ENCODE peak calls at places on chromosomes 16 and 17, in six cellular contexts. E is spleen, S is cardiac muscle cell, J is AG04450, X is IMR-90, R is right lobe of liver. D is an unnamed sample.

GRCh38 chr16:75379911-75380847 is 53.1 kb downstream of the CFDP1 start:
- DNase-seq in J (no peak), E (no peak), S (no peak), X (no peak), R (no peak), D (no peak)

GRCh38 chr17:31856750-31857149 is 2.3 kb downstream of the COPRS start:
- DNase-seq in R (no peak), J (no peak), S (no peak), E (no peak), X (no peak), D (no peak)

GRCh38 chr17:36941265-36942021 is 4.2 kb downstream of the LHX1 start:
- DNase-seq in J (no peak), R (no peak), X (no peak), E (no peak), S (no peak), D (no peak)

GRCh38 chr16:54066451-54067056 is 220.0 kb downstream of the IRX3 start:
- DNase-seq in X (peak; percentile 5), J (no peak), S (no peak), E (no peak), R (no peak), D (no peak)

GRCh38 chr16:49855822-49856740 is at the start of gene ZNF423:
- DNase-seq in E (no peak), R (peak; percentile 54), S (peak; percentile 66), X (no peak), J (no peak), D (peak; percentile 58)

GRCh38 chr16:88013091-88013609 is 61.9 kb downstream of the BANP start:
- DNase-seq in E (no peak), J (no peak), X (peak; percentile 11), R (peak; percentile 33), S (peak; percentile 40), D (peak; percentile 88)

GRCh38 chr17:15092762-15093161 is 172.4 kb downstream of the PMP22 start:
- DNase-seq in X (peak; percentile 28), R (no peak), E (no peak), J (no peak), S (no peak), D (no peak)

GRCh38 chr17:73476890-73477350 is 165.1 kb upstream of the CDC42EP4 start:
- DNase-seq in S (peak; percentile 63), J (no peak), R (no peak), E (no peak), X (no peak), D (no peak)

DNA sequence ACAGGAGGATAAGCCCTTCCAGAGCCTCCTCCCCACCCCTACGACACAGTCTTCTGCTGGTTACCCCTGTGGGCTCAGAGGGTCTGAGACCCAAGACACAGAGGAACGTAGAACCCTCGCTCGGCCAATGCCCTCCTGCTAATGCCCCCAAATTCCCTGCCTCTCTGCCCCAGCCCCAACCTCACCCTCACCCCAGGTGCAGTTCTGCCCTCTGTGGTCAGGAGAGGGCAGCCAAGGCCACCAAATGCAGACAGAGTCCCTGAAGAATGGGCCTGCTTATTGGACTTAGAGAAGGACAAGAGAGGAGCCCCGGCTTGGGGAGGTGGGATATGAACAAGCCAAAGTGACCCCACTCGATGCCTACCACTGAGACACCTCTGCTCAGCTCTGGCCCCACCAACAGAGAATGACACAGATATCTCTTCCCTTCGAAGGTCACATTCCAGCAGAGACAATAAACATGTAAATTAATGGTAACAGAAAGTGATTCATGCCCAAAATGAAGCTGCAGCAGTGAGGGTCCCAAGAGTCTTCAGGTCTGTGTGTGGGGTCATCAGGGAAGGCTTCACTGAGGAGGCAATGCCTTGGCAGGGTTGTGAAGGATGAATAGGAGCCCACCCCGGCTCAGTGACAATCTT is 80.9 kb upstream of the CCL1 start:
- DNase-seq in S (peak; percentile 21), R (no peak), J (no peak), E (peak; percentile 40), X (no peak), D (peak; percentile 4)
- TF ChIP-seq CTCF in S (no peak), R (peak; percentile 26), J (no peak), E (no peak), X (peak; percentile 6), D (no peak)

DNA sequence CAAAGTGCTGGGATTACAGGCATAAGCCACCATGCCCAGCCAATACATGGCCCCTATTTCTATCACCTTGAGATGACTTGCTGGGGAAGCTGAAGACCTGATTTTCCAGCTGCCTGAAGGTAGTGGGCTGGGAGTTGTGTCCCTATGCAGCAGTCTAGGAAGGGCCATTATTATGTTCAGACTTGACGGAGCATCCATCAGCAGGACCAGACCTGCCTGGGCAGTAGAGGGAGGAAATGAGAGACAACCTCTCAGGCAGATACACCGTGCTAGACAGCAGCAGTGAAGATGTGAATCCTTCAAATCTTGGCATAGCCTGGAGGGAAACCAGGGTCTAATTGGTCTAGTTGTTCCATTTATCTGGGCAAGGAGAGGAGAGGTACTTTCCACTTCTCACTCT is 35.6 kb upstream of the PHOSPHO1 start:
- DNase-seq in R (no peak), X (no peak), S (no peak), E (no peak), J (no peak), D (no peak)
- H3K9me3 ChIP-seq in R (no peaks in the 10 kb centered on the region), X (no peaks in the 10 kb centered on the region), S (no peaks in the 10 kb centered on the region), E (no peaks in the 10 kb centered on the region), J (no peaks in the 10 kb centered on the region), D (no peaks in the 10 kb centered on the region)

DNA sequence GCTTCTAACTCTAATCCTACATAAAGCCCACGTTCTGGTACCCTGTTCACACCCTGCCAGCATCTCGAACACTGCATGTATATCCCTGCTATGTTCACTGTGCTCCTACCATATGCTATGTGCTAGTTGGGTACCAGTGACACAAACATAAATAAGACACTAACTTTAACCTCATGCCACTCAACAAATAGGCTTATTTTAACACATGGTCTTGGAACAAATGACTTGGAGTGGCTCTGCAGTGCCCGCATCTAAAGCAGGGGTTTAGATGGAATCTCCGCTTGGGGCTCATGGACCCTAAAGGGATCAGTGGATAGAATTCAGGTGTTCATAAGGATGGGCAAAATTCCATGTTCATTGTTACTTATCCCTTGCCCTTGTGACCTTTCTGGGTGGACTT is 175.7 kb upstream of the ZKSCAN2 start:
- DNase-seq in J (no peak), R (no peak), S (no peak), E (no peak), X (no peak), D (no peak)
- TF ChIP-seq CTCF in J (no peak), R (no peak), S (no peak), E (no peak), X (no peak), D (no peak)

DNA sequence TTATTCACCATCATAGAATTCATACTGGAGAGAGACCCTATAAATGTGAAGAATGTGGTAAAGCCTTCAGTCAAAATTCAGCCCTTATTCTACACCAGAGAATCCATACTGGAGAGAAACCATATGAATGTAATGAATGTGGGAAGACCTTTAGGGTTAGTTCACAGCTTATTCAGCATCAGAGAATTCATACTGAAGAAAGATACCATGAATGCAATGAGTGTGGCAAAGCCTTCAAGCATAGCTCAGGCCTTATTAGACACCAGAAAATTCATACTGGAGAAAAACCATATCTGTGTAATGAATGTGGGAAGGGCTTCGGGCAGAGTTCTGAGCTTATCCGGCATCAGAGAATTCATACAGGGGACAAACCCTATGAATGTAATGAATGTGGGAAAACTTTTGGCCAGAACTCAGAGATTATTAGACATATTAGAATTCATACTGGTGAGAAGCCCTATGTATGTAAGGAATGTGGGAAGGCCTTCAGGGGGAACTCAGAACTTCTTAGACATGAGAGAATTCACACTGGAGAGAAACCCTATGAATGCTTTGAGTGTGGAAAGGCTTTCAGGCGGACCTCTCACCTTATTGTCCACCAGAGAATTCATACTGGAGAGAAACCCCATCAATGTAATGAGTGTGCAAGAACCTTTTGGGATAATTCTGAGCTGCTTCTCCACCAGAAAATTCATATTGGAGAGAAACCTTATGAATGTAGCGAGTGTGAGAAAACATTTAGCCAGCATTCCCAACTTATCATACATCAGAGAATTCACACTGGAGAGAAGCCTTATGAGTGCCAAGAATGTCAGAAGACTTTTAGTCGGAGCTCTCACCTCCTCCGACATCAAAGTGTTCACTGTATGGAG is 14.1 kb downstream of the ZFP3 start:
- DNase-seq in R (no peak), J (no peak), X (no peak), S (no peak), E (no peak), D (no peak)
- H3K9me3 ChIP-seq in R (no peaks in the 10 kb centered on the region), J (peaks cover 73% of the 10 kb centered on the region), X (peaks cover 84% of the 10 kb centered on the region), S (peaks cover 3% of the 10 kb centered on the region), E (peaks cover 94% of the 10 kb centered on the region), D (peaks cover 100% of the 10 kb centered on the region)

DNA sequence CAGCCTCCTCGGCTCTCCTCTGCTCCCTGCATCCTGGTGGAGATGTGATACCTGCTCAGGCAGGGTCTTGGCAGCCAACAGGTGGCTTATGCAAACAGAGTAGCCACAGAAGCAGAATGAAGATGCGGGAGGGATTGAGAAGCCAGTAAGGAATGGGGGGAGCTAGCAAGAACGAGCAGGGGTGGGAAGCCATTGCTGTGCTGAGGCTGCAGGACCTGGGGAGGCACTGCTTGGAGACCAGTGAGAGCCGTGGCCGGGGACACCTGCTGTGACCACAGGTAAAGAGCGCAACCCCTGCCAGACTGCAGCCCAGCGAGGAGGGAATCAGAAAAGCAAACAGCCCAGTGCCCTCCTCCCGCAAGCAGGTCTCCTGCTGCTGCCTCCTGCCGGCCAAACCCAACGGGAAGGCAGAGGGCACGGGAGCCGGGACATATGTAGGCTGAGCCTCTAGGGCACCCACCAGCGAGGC is 14.7 kb downstream of the AIPL1 start:
- DNase-seq in R (no peak), X (peak; percentile 1), E (no peak), S (peak; percentile 25), J (no peak), D (peak; percentile 38)
- TF ChIP-seq CTCF in R (no peak), X (peak; percentile 42), E (no peak), S (peak; percentile 42), J (peak; percentile 45), D (no peak)

GRCh38 chr16:35506898-35507194 is 2047.4 kb downstream of the TP53TG3F start:
- DNase-seq in J (no peak), S (no peak), R (no peak), E (no peak), X (no peak), D (no peak)

GRCh38 chr16:35506018-35506897 is 2046.8 kb downstream of the TP53TG3F start:
- DNase-seq in E (no peak), R (no peak), J (no peak), X (no peak), S (no peak), D (no peak)

GRCh38 chr16:35516551-35516950 is 2057.1 kb downstream of the TP53TG3F start:
- DNase-seq in R (no peak), J (no peak), S (no peak), X (no peak), E (no peak), D (no peak)

GRCh38 chr16:35510701-35511100 is 2051.3 kb downstream of the TP53TG3F start:
- DNase-seq in X (no peak), E (no peak), J (no peak), R (no peak), S (no peak), D (no peak)
- H3K9me3 ChIP-seq in X (peaks cover 17% of the 10 kb centered on the region), E (peaks cover 34% of the 10 kb centered on the region), J (peaks cover 30% of the 10 kb centered on the region), R (no peaks in the 10 kb centered on the region), S (no peaks in the 10 kb centered on the region), D (peaks cover 69% of the 10 kb centered on the region)

GRCh38 chr17:40113110-40113960 is 8.4 kb upstream of the MSL1 start:
- DNase-seq in J (peak; percentile 87), S (peak; percentile 94), E (peak; percentile 96), X (peak; percentile 95), R (peak; percentile 95), D (peak; percentile 93)
- TF ChIP-seq CTCF in J (peak; percentile 84), S (peak; percentile 88), E (peak; percentile 99), X (peak; percentile 94), R (peak; percentile 92), D (peak; percentile 77)

GRCh38 chr17:78345172-78345571 is 14.7 kb downstream of the SOCS3 start:
- DNase-seq in X (no peak), J (no peak), S (no peak), R (no peak), E (no peak), D (no peak)
- H3K9me3 ChIP-seq in X (no peaks in the 10 kb centered on the region), J (no peaks in the 10 kb centered on the region), S (no peaks in the 10 kb centered on the region), R (no peaks in the 10 kb centered on the region), E (no peaks in the 10 kb centered on the region), D (no peaks in the 10 kb centered on the region)